ENCODE peak calls at places on chromosomes 5 and 9, in six cellular contexts. One of them, this sample, is unnamed.

GRCh38 chr5:96781031-96781733 is 26.6 kb downstream of the ERAP1 start:
- DNase-seq in fibroblast of lung: peak; percentile 71
- DNase-seq in GM23338: no peak
- DNase-seq in cardiac muscle cell: no peak
- DNase-seq in AG04449: no peak
- DNase-seq in astrocyte of the spinal cord: peak; percentile 59
- DNase-seq in this sample: peak; percentile 23

GRCh38 chr9:22622823-22623222 is 176.2 kb downstream of the DMRTA1 start:
- DNase-seq in astrocyte of the spinal cord: no peak
- DNase-seq in GM23338: no peak
- DNase-seq in cardiac muscle cell: no peak
- DNase-seq in fibroblast of lung: no peak
- DNase-seq in AG04449: no peak
- DNase-seq in this sample: no peak

GRCh38 chr5:37417347-37417746 is 38.2 kb downstream of the WDR70 start:
- DNase-seq in astrocyte of the spinal cord: no peak
- DNase-seq in fibroblast of lung: no peak
- DNase-seq in cardiac muscle cell: no peak
- DNase-seq in AG04449: no peak
- DNase-seq in GM23338: no peak
- DNase-seq in this sample: no peak

GRCh38 chr9:129023036-129023907 is 4.9 kb downstream of the SH3GLB2 start:
- DNase-seq in AG04449: no peak
- DNase-seq in fibroblast of lung: peak; percentile 83
- DNase-seq in GM23338: no peak
- DNase-seq in astrocyte of the spinal cord: peak; percentile 84
- DNase-seq in cardiac muscle cell: no peak
- DNase-seq in this sample: peak; percentile 54

GRCh38 chr5:133106761-133107572 is 55.2 kb downstream of the HSPA4 start:
- DNase-seq in astrocyte of the spinal cord: no peak
- DNase-seq in fibroblast of lung: no peak
- DNase-seq in cardiac muscle cell: no peak
- DNase-seq in GM23338: no peak
- DNase-seq in AG04449: no peak
- DNase-seq in this sample: no peak

GRCh38 chr5:62647241-62647640 is 68.6 kb downstream of the LRRC70 start:
- DNase-seq in AG04449: no peak
- DNase-seq in cardiac muscle cell: no peak
- DNase-seq in GM23338: no peak
- DNase-seq in astrocyte of the spinal cord: no peak
- DNase-seq in fibroblast of lung: no peak
- DNase-seq in this sample: no peak

GRCh38 chr9:128244443-128245226 is 31.2 kb downstream of the GOLGA2 start:
- DNase-seq in fibroblast of lung: peak; percentile 79
- DNase-seq in GM23338: peak; percentile 87
- DNase-seq in cardiac muscle cell: peak; percentile 55
- DNase-seq in AG04449: peak; percentile 42
- DNase-seq in astrocyte of the spinal cord: peak; percentile 78
- DNase-seq in this sample: peak; percentile 85

GRCh38 chr9:22035591-22036011 is 26.5 kb upstream of the CDKN2B start:
- DNase-seq in GM23338: no peak
- DNase-seq in fibroblast of lung: peak; percentile 60
- DNase-seq in AG04449: no peak
- DNase-seq in cardiac muscle cell: no peak
- DNase-seq in astrocyte of the spinal cord: no peak
- DNase-seq in this sample: no peak

GRCh38 chr5:177232761-177233160 is 70.8 kb downstream of the RAB24 start:
- DNase-seq in cardiac muscle cell: no peak
- DNase-seq in AG04449: peak; percentile 54
- DNase-seq in GM23338: no peak
- DNase-seq in fibroblast of lung: peak; percentile 83
- DNase-seq in astrocyte of the spinal cord: peak; percentile 41
- DNase-seq in this sample: peak; percentile 14

GRCh38 chr5:81749562-81750307 is 1.2 kb downstream of the SSBP2 start:
- DNase-seq in GM23338: peak; percentile 65
- DNase-seq in AG04449: no peak
- DNase-seq in fibroblast of lung: no peak
- DNase-seq in astrocyte of the spinal cord: no peak
- DNase-seq in cardiac muscle cell: peak; percentile 69
- DNase-seq in this sample: no peak

GRCh38 chr9:89278997-89279739 is 31.8 kb upstream of the CKS2 start:
- DNase-seq in cardiac muscle cell: peak; percentile 51
- DNase-seq in AG04449: peak; percentile 14
- DNase-seq in fibroblast of lung: peak; percentile 55
- DNase-seq in astrocyte of the spinal cord: peak; percentile 74
- DNase-seq in GM23338: peak; percentile 85
- DNase-seq in this sample: peak; percentile 23

GRCh38 chr5:50340757-50341156 is 100.3 kb downstream of the EMB start:
- DNase-seq in fibroblast of lung: no peak
- DNase-seq in GM23338: no peak
- DNase-seq in cardiac muscle cell: no peak
- DNase-seq in astrocyte of the spinal cord: no peak
- DNase-seq in AG04449: no peak
- DNase-seq in this sample: no peak

DNA sequence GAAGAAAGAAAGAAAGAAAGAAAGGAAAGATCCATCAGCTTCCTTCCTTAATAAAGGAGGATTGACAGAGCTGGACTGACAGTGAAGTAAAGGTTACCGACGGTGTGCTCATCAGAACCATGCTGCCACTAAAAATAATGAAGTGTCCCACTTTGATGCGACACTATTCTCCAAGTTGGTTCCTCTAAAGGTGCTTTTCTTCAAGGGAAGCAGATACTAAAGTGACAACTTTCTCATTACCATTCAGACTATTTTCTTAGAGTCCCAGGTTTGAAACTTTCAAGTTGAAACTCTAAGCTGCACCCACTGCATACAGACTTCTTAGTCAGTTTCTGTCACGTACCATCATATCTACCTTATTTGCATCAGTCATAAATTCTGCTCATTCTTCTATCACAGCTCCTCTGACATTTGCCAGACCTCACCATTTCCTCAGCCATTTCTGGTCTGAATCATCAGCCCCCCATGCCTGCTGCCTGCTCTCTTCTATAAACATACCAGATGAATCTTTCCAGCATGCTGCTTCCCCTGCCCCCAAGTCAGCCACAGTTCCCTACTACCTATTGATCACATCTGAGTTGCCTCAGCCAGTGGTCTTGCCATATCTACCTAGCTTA is 177.6 kb downstream of the DEPDC1B start:
- DNase-seq in astrocyte of the spinal cord: peak; percentile 69
- DNase-seq in GM23338: no peak
- DNase-seq in fibroblast of lung: peak; percentile 77
- DNase-seq in AG04449: no peak
- DNase-seq in cardiac muscle cell: no peak
- DNase-seq in this sample: peak; percentile 52
- H3K4me3 ChIP-seq in astrocyte of the spinal cord: no peak overlapping the region
- H3K4me3 ChIP-seq in GM23338: no peak overlapping the region
- H3K4me3 ChIP-seq in fibroblast of lung: no peak overlapping the region
- H3K4me3 ChIP-seq in AG04449: no peak overlapping the region
- H3K4me3 ChIP-seq in cardiac muscle cell: no peak overlapping the region
- H3K4me3 ChIP-seq in this sample: no peak overlapping the region

DNA sequence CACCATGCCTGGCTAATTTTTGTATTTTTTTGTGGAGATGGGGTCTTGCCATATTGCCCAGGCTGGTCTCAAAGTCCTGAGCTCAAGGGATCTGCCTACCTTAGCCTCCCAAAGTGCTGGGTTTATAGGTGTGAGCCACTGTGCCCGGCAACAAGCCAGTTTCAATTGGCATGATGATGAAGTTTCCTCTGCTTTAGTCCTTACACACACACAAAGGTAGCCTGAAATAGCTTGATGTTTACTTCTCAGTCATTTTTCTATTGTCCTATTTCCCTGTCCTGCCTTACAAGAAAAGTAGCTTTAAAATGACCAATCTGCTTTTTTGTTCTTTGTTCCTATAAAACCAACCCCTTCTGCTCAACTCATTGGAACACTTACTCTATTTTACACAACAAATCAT is 33.6 kb downstream of the PDE6A start:
- DNase-seq in cardiac muscle cell: no peak
- DNase-seq in astrocyte of the spinal cord: no peak
- DNase-seq in fibroblast of lung: no peak
- DNase-seq in GM23338: no peak
- DNase-seq in AG04449: no peak
- DNase-seq in this sample: no peak
- H3K4me3 ChIP-seq in cardiac muscle cell: no peak overlapping the region
- H3K4me3 ChIP-seq in astrocyte of the spinal cord: no peak overlapping the region
- H3K4me3 ChIP-seq in fibroblast of lung: no peak overlapping the region
- H3K4me3 ChIP-seq in GM23338: no peak overlapping the region
- H3K4me3 ChIP-seq in AG04449: no peak overlapping the region
- H3K4me3 ChIP-seq in this sample: no peak overlapping the region

GRCh38 chr5:156325671-156326070 is 1.3 kb upstream of the SGCD start:
- DNase-seq in cardiac muscle cell: no peak
- DNase-seq in fibroblast of lung: no peak
- DNase-seq in GM23338: no peak
- DNase-seq in AG04449: no peak
- DNase-seq in astrocyte of the spinal cord: no peak
- DNase-seq in this sample: no peak

GRCh38 chr5:156327306-156327705 is 342 bp downstream of the SGCD start:
- DNase-seq in AG04449: no peak
- DNase-seq in astrocyte of the spinal cord: no peak
- DNase-seq in cardiac muscle cell: no peak
- DNase-seq in fibroblast of lung: no peak
- DNase-seq in GM23338: no peak
- DNase-seq in this sample: no peak

GRCh38 chr5:156328176-156328575 is 1.2 kb downstream of the SGCD start:
- DNase-seq in cardiac muscle cell: no peak
- DNase-seq in GM23338: no peak
- DNase-seq in AG04449: no peak
- DNase-seq in astrocyte of the spinal cord: no peak
- DNase-seq in fibroblast of lung: peak; percentile 4
- DNase-seq in this sample: no peak

GRCh38 chr5:156328766-156329165 is 1.8 kb downstream of the SGCD start:
- DNase-seq in GM23338: no peak
- DNase-seq in fibroblast of lung: no peak
- DNase-seq in astrocyte of the spinal cord: no peak
- DNase-seq in AG04449: no peak
- DNase-seq in cardiac muscle cell: no peak
- DNase-seq in this sample: no peak

GRCh38 chr5:156326718-156327259 is at the start of gene SGCD:
- DNase-seq in GM23338: peak; percentile 16
- DNase-seq in fibroblast of lung: peak; percentile 90
- DNase-seq in astrocyte of the spinal cord: peak; percentile 77
- DNase-seq in AG04449: peak; percentile 74
- DNase-seq in cardiac muscle cell: peak; percentile 46
- DNase-seq in this sample: peak; percentile 69
- H3K4me3 ChIP-seq in GM23338: no peak within 1 kb of the TSS
- H3K4me3 ChIP-seq in fibroblast of lung: peak within 1 kb of the TSS; percentile 38
- H3K4me3 ChIP-seq in astrocyte of the spinal cord: peak within 1 kb of the TSS; percentile 36
- H3K4me3 ChIP-seq in AG04449: peak within 1 kb of the TSS; percentile 72
- H3K4me3 ChIP-seq in cardiac muscle cell: no peak within 1 kb of the TSS
- H3K4me3 ChIP-seq in this sample: peak within 1 kb of the TSS; percentile 65

GRCh38 chr9:84669008-84669292 is 579 bp upstream of the NTRK2 start:
- DNase-seq in GM23338: peak; percentile 23
- DNase-seq in AG04449: no peak
- DNase-seq in cardiac muscle cell: no peak
- DNase-seq in fibroblast of lung: no peak
- DNase-seq in astrocyte of the spinal cord: peak; percentile 24
- DNase-seq in this sample: no peak

GRCh38 chr9:84670106-84670800 is 724 bp downstream of the NTRK2 start:
- DNase-seq in cardiac muscle cell: peak; percentile 48
- DNase-seq in GM23338: peak; percentile 75
- DNase-seq in AG04449: no peak
- DNase-seq in fibroblast of lung: peak; percentile 21
- DNase-seq in astrocyte of the spinal cord: no peak
- DNase-seq in this sample: no peak

GRCh38 chr9:84671651-84672467 is 2.3 kb downstream of the NTRK2 start:
- DNase-seq in GM23338: no peak
- DNase-seq in AG04449: no peak
- DNase-seq in fibroblast of lung: no peak
- DNase-seq in astrocyte of the spinal cord: no peak
- DNase-seq in cardiac muscle cell: no peak
- DNase-seq in this sample: no peak

GRCh38 chr9:84669293-84670105 is at the start of gene NTRK2:
- DNase-seq in astrocyte of the spinal cord: peak; percentile 52
- DNase-seq in cardiac muscle cell: peak; percentile 58
- DNase-seq in GM23338: peak; percentile 64
- DNase-seq in fibroblast of lung: peak; percentile 46
- DNase-seq in AG04449: no peak
- DNase-seq in this sample: no peak

DNA sequence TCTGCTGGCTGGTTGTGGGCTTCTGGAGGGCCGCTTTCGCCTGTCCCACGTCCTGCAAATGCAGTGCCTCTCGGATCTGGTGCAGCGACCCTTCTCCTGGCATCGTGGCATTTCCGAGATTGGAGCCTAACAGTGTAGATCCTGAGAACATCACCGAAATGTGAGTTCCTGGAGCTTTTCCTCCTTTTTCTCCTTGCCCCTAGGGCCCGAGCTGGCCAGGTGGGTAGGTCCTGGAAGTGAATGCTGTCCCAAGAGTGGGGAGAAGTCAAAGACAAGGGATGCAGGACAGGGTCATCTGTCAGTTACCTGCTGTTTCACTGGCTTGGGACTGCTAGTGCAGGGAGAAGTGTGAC is 1.2 kb downstream of the NTRK2 start:
- DNase-seq in cardiac muscle cell: no peak
- DNase-seq in GM23338: no peak
- DNase-seq in astrocyte of the spinal cord: no peak
- DNase-seq in AG04449: no peak
- DNase-seq in fibroblast of lung: no peak
- DNase-seq in this sample: no peak
- H3K4me3 ChIP-seq in cardiac muscle cell: peak overlapping the region; percentile 32
- H3K4me3 ChIP-seq in GM23338: peak overlapping the region; percentile 75
- H3K4me3 ChIP-seq in astrocyte of the spinal cord: no peak overlapping the region
- H3K4me3 ChIP-seq in AG04449: no peak overlapping the region
- H3K4me3 ChIP-seq in fibroblast of lung: no peak overlapping the region
- H3K4me3 ChIP-seq in this sample: no peak overlapping the region

GRCh38 chr9:111016046-111017026 is 21.9 kb downstream of the LPAR1 start:
- DNase-seq in astrocyte of the spinal cord: peak; percentile 64
- DNase-seq in AG04449: no peak
- DNase-seq in fibroblast of lung: peak; percentile 78
- DNase-seq in GM23338: no peak
- DNase-seq in cardiac muscle cell: peak; percentile 61
- DNase-seq in this sample: no peak

GRCh38 chr9:111023090-111023489 is 15.2 kb downstream of the LPAR1 start:
- DNase-seq in cardiac muscle cell: no peak
- DNase-seq in GM23338: no peak
- DNase-seq in fibroblast of lung: no peak
- DNase-seq in AG04449: no peak
- DNase-seq in astrocyte of the spinal cord: no peak
- DNase-seq in this sample: no peak

DNA sequence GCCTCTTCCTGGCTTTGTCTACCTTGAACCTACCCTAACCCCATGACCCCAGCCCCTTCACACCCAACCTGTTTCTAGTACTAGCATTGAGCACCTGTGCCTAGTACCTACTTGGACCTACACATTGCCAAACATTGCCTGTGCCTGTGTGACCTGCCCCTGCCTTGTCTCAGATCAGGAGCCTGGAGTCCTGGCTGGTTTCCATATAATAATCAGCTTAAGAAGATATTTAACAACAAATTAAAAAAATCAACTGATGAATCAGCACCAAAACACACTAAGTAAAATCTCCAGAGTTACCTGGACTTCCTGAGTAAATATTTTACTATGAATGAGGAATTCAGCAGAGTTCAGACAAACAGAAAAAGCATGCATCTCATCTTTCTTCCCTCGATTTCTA is 17.7 kb downstream of the LPAR1 start:
- DNase-seq in cardiac muscle cell: no peak
- DNase-seq in fibroblast of lung: no peak
- DNase-seq in AG04449: no peak
- DNase-seq in GM23338: no peak
- DNase-seq in astrocyte of the spinal cord: no peak
- DNase-seq in this sample: no peak
- H3K4me3 ChIP-seq in cardiac muscle cell: no peak overlapping the region
- H3K4me3 ChIP-seq in fibroblast of lung: no peak overlapping the region
- H3K4me3 ChIP-seq in AG04449: no peak overlapping the region
- H3K4me3 ChIP-seq in GM23338: no peak overlapping the region
- H3K4me3 ChIP-seq in astrocyte of the spinal cord: no peak overlapping the region
- H3K4me3 ChIP-seq in this sample: no peak overlapping the region

GRCh38 chr5:73311291-73312110 is 137.1 kb downstream of the FOXD1 start:
- DNase-seq in cardiac muscle cell: no peak
- DNase-seq in AG04449: peak; percentile 80
- DNase-seq in astrocyte of the spinal cord: peak; percentile 94
- DNase-seq in fibroblast of lung: peak; percentile 97
- DNase-seq in GM23338: peak; percentile 62
- DNase-seq in this sample: peak; percentile 92
- H3K4me3 ChIP-seq in cardiac muscle cell: no peak overlapping the region
- H3K4me3 ChIP-seq in AG04449: peak overlapping the region; percentile 35
- H3K4me3 ChIP-seq in astrocyte of the spinal cord: no peak overlapping the region
- H3K4me3 ChIP-seq in fibroblast of lung: no peak overlapping the region
- H3K4me3 ChIP-seq in GM23338: peak overlapping the region; percentile 60
- H3K4me3 ChIP-seq in this sample: peak overlapping the region; percentile 10